ENCODE peak calls at places on chromosomes 5 and 9, in six cellular contexts. Z is iPS DF 6.9, B is AG10803, Q is cardiac fibroblast, J is endodermal cell, R is upper lobe of left lung. C is an unnamed sample.

GRCh38 chr5:83726912-83727311 is 6.3 kb upstream of the HAPLN1 start:
- DNase-seq in B (peak), Q (peak), J (no peak), R (no peak), Z (no peak), C (no peak)

GRCh38 chr9:106930477-106930876 is 67.5 kb downstream of the ZNF462 start:
- DNase-seq in Z (no peak), R (no peak), B (no peak), J (no peak), Q (no peak), C (no peak)

GRCh38 chr9:130938652-130939404 is at the start of gene FIBCD1:
- DNase-seq in R (peak), Q (peak), B (peak), Z (no peak), J (peak), C (peak)

GRCh38 chr9:133421615-133422542 is at the start of gene ADAMTS13:
- DNase-seq in B (no peak), Q (peak), Z (no peak), J (peak), R (no peak), C (peak)

GRCh38 chr5:170636206-170636605 is 132.4 kb downstream of the KCNIP1 start:
- DNase-seq in Q (no peak), B (no peak), R (no peak), Z (no peak), J (peak), C (no peak)

GRCh38 chr9:137273616-137274320 is 3.8 kb upstream of the TOR4A start:
- DNase-seq in J (no peak), Q (no peak), Z (no peak), R (peak), B (no peak), C (no peak)

GRCh38 chr5:657570-657969 is 35.6 kb downstream of the TPPP start:
- DNase-seq in Z (no peak), J (no peak), R (no peak), B (peak), Q (peak), C (no peak)

GRCh38 chr5:89904442-89904841 is 505.1 kb downstream of the CETN3 start:
- DNase-seq in J (no peak), Z (no peak), Q (no peak), B (no peak), R (no peak), C (no peak)

GRCh38 chr5:6712136-6712581 is 1.1 kb upstream of the TENT4A start:
- DNase-seq in Z (no peak), B (peak), J (peak), Q (peak), R (peak), C (peak)

GRCh38 chr5:115435776-115436712 is 108.5 kb downstream of the FEM1C start:
- DNase-seq in R (no peak), J (no peak), Q (no peak), Z (no peak), B (no peak), C (peak)

GRCh38 chr9:113477661-113478060 is 14.1 kb downstream of the RGS3 start:
- DNase-seq in Z (no peak), Q (no peak), B (no peak), J (peak), R (no peak), C (no peak)
- H3K4me3 ChIP-seq in Z (no peak), Q (no peak), B (no peak), J (no peak), R (no peak), C (no peak)

DNA sequence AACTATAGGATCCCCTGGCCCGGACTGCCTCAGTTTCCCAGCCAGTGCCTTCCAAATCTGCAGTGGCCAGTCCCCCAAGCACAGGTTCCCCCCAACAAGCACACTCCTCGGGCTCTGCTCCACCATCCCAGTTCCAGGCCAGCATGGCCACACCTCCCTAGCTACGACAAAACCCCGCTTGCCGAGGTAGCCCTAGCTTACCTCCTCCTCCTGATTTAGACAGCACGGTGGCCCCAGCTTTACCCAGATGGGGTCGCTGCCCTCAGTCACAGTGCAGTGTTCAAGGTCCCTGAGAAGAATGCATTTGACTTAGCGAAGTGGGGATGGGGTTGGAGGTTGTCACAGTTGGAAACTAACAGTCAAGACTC is 40.8 kb upstream of the GARNL3 start:
- DNase-seq in R (no peak), J (no peak), B (no peak), Q (no peak), Z (no peak), C (no peak)
- H3K4me3 ChIP-seq in R (no peak), J (peak), B (peak), Q (no peak), Z (peak), C (no peak)

GRCh38 chr9:129886226-129887174 is 51.2 kb downstream of the USP20 start:
- DNase-seq in Z (no peak), R (no peak), J (peak), Q (peak), B (no peak), C (peak)

GRCh38 chr9:129888809-129889460 is 53.7 kb downstream of the USP20 start:
- DNase-seq in J (peak), R (no peak), B (no peak), Q (no peak), Z (no peak), C (no peak)

GRCh38 chr9:129885670-129886106 is 50.4 kb downstream of the USP20 start:
- DNase-seq in R (peak), Q (peak), B (peak), Z (no peak), J (peak), C (peak)

GRCh38 chr9:129888085-129888808 is 53.0 kb downstream of the USP20 start:
- DNase-seq in J (peak), Z (no peak), B (no peak), R (peak), Q (no peak), C (peak)

DNA sequence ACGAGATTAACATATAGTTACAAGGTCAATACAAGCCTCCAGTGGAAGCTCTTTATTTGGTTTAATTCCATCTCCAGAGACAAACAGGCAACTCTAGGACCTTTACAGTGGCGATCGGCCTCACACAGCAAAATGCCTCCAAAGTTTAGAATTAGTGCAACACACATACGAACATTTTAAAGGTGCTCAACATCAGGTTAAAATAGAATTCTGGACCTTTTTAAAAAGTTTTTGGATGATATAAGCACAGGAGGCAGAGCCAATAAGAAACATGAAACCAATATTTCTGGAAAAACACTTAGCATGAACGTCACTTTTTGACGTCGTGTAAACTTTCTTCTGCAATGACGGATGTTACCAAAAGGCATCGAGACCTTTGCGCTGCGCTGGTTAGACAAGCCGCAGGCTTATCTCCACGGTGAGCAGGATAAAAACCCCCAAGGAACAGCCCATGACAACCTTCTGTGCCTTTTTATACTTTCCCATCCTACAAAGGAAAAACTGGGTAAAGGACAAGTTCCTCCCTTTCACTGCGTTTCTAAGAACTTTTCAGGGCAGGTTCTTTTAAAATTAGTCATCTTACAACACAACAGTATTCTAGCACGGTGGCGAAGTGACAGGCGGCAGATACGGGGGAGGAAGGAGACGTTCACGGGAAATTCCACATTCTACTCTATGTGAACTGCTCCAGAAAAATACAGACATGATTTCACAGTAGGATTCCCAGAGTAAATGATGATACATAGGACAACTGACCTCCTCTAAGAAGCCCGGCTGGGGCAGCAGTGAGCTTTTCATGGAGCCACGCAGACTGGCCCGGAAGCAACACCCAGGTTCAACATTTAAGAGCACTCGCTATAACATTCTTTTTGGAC is 52.2 kb downstream of the USP20 start:
- DNase-seq in R (no peak), J (peak), Q (peak), B (peak), Z (no peak), C (peak)
- H3K4me3 ChIP-seq in R (no peak), J (no peak), Q (no peak), B (no peak), Z (no peak), C (peak)

GRCh38 chr5:16740046-16740445 is 123.2 kb upstream of the RETREG1 start:
- DNase-seq in Z (no peak), Q (no peak), B (no peak), R (no peak), J (peak), C (no peak)
- H3K4me3 ChIP-seq in Z (peak), Q (no peak), B (no peak), R (no peak), J (peak), C (no peak)

C was measured in GM12865.